ENCODE peak calls at places on chromosomes 16 and 17, in nine cellular contexts. N is stimulated activated CD8-positive, alpha-beta memory T cell treated with anti-CD3 and anti-CD28 coated beads, Interleukin-4, amount 100 ng/mL, for 4 hours; L is stimulated activated CD4-positive, alpha-beta T cell treated with anti-CD3 and anti-CD28 coated beads, TNF-alpha, amount 100 ng/mL, for 1 hour; W is iris pigment epithelial cell; S is HAP-1; M is Caki2; C is epithelial cell of esophagus; P is RPMI7951; O is thoracic aorta. V is an unnamed sample.

GRCh38 chr16:75695708-75696107 is 5.6 kb downstream of the DUXB start:
- DNase-seq in S (peak), M (no peak), P (peak), C (no peak), L (no peak), N (no peak), W (no peak), O (no peak), V (no peak)

GRCh38 chr17:72530409-72530808 is 409.6 kb downstream of the SOX9 start:
- DNase-seq in C (no peak), S (no peak), P (no peak), O (no peak), N (no peak), W (no peak), L (no peak), M (no peak), V (no peak)

GRCh38 chr17:75689441-75689873 is 22.3 kb downstream of the SAP30BP start:
- DNase-seq in S (no peak), C (peak), M (no peak), L (peak), N (no peak), O (no peak), P (no peak), W (peak), V (no peak)

GRCh38 chr17:64040201-64040600 is 19.8 kb upstream of the ICAM2 start:
- DNase-seq in L (no peak), O (no peak), N (no peak), M (no peak), P (no peak), S (no peak), C (no peak), W (no peak), V (no peak)

GRCh38 chr16:87236516-87237115 is 80.6 kb downstream of the C16orf95 start:
- DNase-seq in S (no peak), P (no peak), W (no peak), L (no peak), M (no peak), O (no peak), C (no peak), N (no peak), V (peak)

GRCh38 chr17:50817142-50817751 is 18.1 kb upstream of the WFIKKN2 start:
- DNase-seq in O (no peak), P (peak), S (peak), M (no peak), W (no peak), C (no peak), N (peak), L (no peak), V (no peak)

GRCh38 chr16:49744244-49744976 is 111.5 kb downstream of the ZNF423 start:
- DNase-seq in W (no peak), L (no peak), P (no peak), M (no peak), O (no peak), N (no peak), C (no peak), S (no peak), V (no peak)

GRCh38 chr17:64281962-64282752 is 19.1 kb upstream of the TEX2 start:
- DNase-seq in W (peak), C (peak), S (peak), O (no peak), M (peak), P (peak), N (no peak), L (peak), V (peak)

GRCh38 chr17:76080207-76080933 is 1.4 kb downstream of the ZACN start:
- DNase-seq in P (no peak), C (no peak), L (no peak), W (no peak), S (no peak), O (no peak), N (no peak), M (no peak), V (no peak)

GRCh38 chr17:44247346-44248219 is 20.4 kb downstream of the SLC4A1 start:
- DNase-seq in O (no peak), S (no peak), W (no peak), L (no peak), C (no peak), N (no peak), M (no peak), P (no peak), V (no peak)

GRCh38 chr16:1485847-1486496 is 2.8 kb downstream of the PTX4 start:
- DNase-seq in N (no peak), S (no peak), W (no peak), L (no peak), O (no peak), M (no peak), C (no peak), P (no peak), V (no peak)

GRCh38 chr17:57597531-57598453 is 147.3 kb downstream of the CCDC182 start:
- DNase-seq in N (no peak), P (peak), S (peak), W (peak), O (no peak), C (peak), L (no peak), M (peak), V (no peak)

GRCh38 chr16:23288209-23288608 is 13.9 kb upstream of the SCNN1B start:
- DNase-seq in P (no peak), C (peak), O (no peak), W (no peak), M (no peak), S (no peak), N (no peak), L (no peak), V (no peak)

GRCh38 chr17:50693041-50693682 is 14.6 kb downstream of the ANKRD40 start:
- DNase-seq in P (no peak), W (peak), C (peak), M (peak), N (no peak), L (no peak), O (no peak), S (no peak), V (no peak)

GRCh38 chr17:45432405-45433113 is at the start of gene ARHGAP27:
- DNase-seq in O (no peak), W (no peak), M (no peak), S (peak), L (no peak), P (peak), N (no peak), C (peak), V (peak)